ENCODE peak calls at places on chromosome 22, in seven cellular contexts. One of them, this sample, is unnamed.

GRCh38 chr22:18103527-18104269 is 6.9 kb upstream of the TUBA8 start:
- DNase-seq in heart left ventricle: no peak
- DNase-seq in GM23338: no peak
- DNase-seq in B cell: no peak
- DNase-seq in sigmoid colon: no peak
- DNase-seq in fibroblast of lung: no peak
- DNase-seq in astrocyte: no peak
- DNase-seq in this sample: no peak

GRCh38 chr22:30301995-30302809 is 12.9 kb upstream of the CASTOR1 start:
- DNase-seq in heart left ventricle: peak
- DNase-seq in GM23338: no peak
- DNase-seq in B cell: peak
- DNase-seq in sigmoid colon: peak
- DNase-seq in fibroblast of lung: peak
- DNase-seq in astrocyte: peak
- DNase-seq in this sample: no peak

GRCh38 chr22:39574779-39575551 is 4.4 kb downstream of the CACNA1I start:
- DNase-seq in heart left ventricle: no peak
- DNase-seq in GM23338: no peak
- DNase-seq in B cell: no peak
- DNase-seq in sigmoid colon: no peak
- DNase-seq in fibroblast of lung: peak
- DNase-seq in astrocyte: peak
- DNase-seq in this sample: no peak

GRCh38 chr22:29702931-29703594 is 16.7 kb upstream of the CABP7 start:
- DNase-seq in heart left ventricle: peak
- DNase-seq in GM23338: peak
- DNase-seq in B cell: no peak
- DNase-seq in sigmoid colon: no peak
- DNase-seq in fibroblast of lung: no peak
- DNase-seq in astrocyte: no peak
- DNase-seq in this sample: no peak

GRCh38 chr22:46619830-46620501 is at the start of gene GRAMD4:
- DNase-seq in heart left ventricle: peak
- DNase-seq in GM23338: no peak
- DNase-seq in B cell: no peak
- DNase-seq in sigmoid colon: peak
- DNase-seq in fibroblast of lung: no peak
- DNase-seq in astrocyte: peak
- DNase-seq in this sample: no peak

GRCh38 chr22:19822301-19823117 is 32.2 kb downstream of the GNB1L start:
- DNase-seq in heart left ventricle: no peak
- DNase-seq in GM23338: no peak
- DNase-seq in B cell: no peak
- DNase-seq in sigmoid colon: peak
- DNase-seq in fibroblast of lung: no peak
- DNase-seq in astrocyte: no peak
- DNase-seq in this sample: no peak

GRCh38 chr22:41713004-41713403 is 13.7 kb downstream of the MEI1 start:
- DNase-seq in heart left ventricle: no peak
- DNase-seq in GM23338: no peak
- DNase-seq in B cell: no peak
- DNase-seq in sigmoid colon: no peak
- DNase-seq in fibroblast of lung: no peak
- DNase-seq in astrocyte: no peak
- DNase-seq in this sample: no peak

GRCh38 chr22:19287076-19287724 is 4.3 kb downstream of the CLTCL1 start:
- DNase-seq in heart left ventricle: no peak
- DNase-seq in GM23338: peak
- DNase-seq in B cell: no peak
- DNase-seq in sigmoid colon: no peak
- DNase-seq in fibroblast of lung: peak
- DNase-seq in astrocyte: peak
- DNase-seq in this sample: no peak

GRCh38 chr22:40429481-40429880 is 59.1 kb downstream of the SGSM3 start:
- DNase-seq in heart left ventricle: no peak
- DNase-seq in GM23338: no peak
- DNase-seq in B cell: no peak
- DNase-seq in sigmoid colon: no peak
- DNase-seq in fibroblast of lung: no peak
- DNase-seq in astrocyte: no peak
- DNase-seq in this sample: no peak

GRCh38 chr22:50621948-50622722 is 5.8 kb downstream of the ARSA start:
- DNase-seq in heart left ventricle: no peak
- DNase-seq in GM23338: no peak
- DNase-seq in B cell: peak
- DNase-seq in sigmoid colon: no peak
- DNase-seq in fibroblast of lung: no peak
- DNase-seq in astrocyte: no peak
- DNase-seq in this sample: peak
- TF ChIP-seq CTCF in heart left ventricle: no peak
- TF ChIP-seq CTCF in GM23338: peak
- TF ChIP-seq CTCF in B cell: peak
- TF ChIP-seq CTCF in sigmoid colon: no peak
- TF ChIP-seq CTCF in fibroblast of lung: peak
- TF ChIP-seq CTCF in astrocyte: no peak
- TF ChIP-seq CTCF in this sample: peak

DNA sequence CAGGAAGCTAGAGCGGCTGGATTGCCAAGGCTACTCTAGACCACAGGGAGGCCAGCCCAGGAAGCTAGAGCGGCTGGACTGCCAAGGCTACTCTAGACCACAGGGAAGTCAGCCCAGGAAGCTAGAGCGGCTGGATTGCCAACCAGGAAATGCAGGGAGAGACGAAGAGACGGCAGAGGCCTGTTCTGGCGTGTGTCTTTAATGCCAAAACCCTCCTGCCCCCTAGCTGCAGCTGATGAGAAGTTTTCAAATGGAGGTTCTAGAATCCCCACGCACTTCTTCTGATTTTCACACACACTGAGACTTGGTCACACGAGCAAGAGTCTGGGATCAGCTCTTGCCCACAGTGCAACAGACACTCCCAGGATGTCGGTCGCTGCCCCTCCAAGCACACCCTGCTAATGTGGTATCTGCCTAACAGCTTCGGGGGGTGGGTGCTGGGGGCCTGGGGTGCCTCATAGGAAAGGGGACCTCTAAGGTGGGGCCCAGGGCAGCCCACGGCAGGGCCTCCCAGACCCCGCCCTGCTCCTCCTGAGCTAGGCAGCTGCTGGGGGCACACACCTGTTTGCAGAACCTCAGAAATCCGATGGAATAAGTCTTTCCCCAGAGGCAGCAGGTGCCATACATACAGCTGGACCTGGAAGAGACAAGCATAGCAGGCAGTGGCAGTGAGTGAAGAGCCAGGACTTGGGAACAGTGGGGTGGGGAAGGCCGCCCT is 28.5 kb downstream of the MAFF start:
- DNase-seq in heart left ventricle: no peak
- DNase-seq in GM23338: peak
- DNase-seq in B cell: peak
- DNase-seq in sigmoid colon: no peak
- DNase-seq in fibroblast of lung: peak
- DNase-seq in astrocyte: no peak
- DNase-seq in this sample: peak
- TF ChIP-seq CTCF in heart left ventricle: peak
- TF ChIP-seq CTCF in GM23338: peak
- TF ChIP-seq CTCF in B cell: peak
- TF ChIP-seq CTCF in sigmoid colon: no peak
- TF ChIP-seq CTCF in fibroblast of lung: peak
- TF ChIP-seq CTCF in astrocyte: no peak
- TF ChIP-seq CTCF in this sample: peak

GRCh38 chr22:24440270-24440717 is 12.9 kb downstream of the ADORA2A start:
- DNase-seq in heart left ventricle: no peak
- DNase-seq in GM23338: no peak
- DNase-seq in B cell: no peak
- DNase-seq in sigmoid colon: no peak
- DNase-seq in fibroblast of lung: no peak
- DNase-seq in astrocyte: no peak
- DNase-seq in this sample: no peak

GRCh38 chr22:24437091-24437490 is 9.7 kb downstream of the ADORA2A start:
- DNase-seq in heart left ventricle: no peak
- DNase-seq in GM23338: no peak
- DNase-seq in B cell: no peak
- DNase-seq in sigmoid colon: no peak
- DNase-seq in fibroblast of lung: no peak
- DNase-seq in astrocyte: no peak
- DNase-seq in this sample: no peak

GRCh38 chr22:24436553-24436952 is 9.2 kb downstream of the ADORA2A start:
- DNase-seq in heart left ventricle: peak
- DNase-seq in GM23338: no peak
- DNase-seq in B cell: no peak
- DNase-seq in sigmoid colon: no peak
- DNase-seq in fibroblast of lung: no peak
- DNase-seq in astrocyte: no peak
- DNase-seq in this sample: no peak

GRCh38 chr22:24435861-24436351 is 8.5 kb downstream of the ADORA2A start:
- DNase-seq in heart left ventricle: peak
- DNase-seq in GM23338: no peak
- DNase-seq in B cell: no peak
- DNase-seq in sigmoid colon: peak
- DNase-seq in fibroblast of lung: no peak
- DNase-seq in astrocyte: no peak
- DNase-seq in this sample: no peak

GRCh38 chr22:24437820-24438328 is 10.5 kb downstream of the ADORA2A start:
- DNase-seq in heart left ventricle: no peak
- DNase-seq in GM23338: no peak
- DNase-seq in B cell: peak
- DNase-seq in sigmoid colon: no peak
- DNase-seq in fibroblast of lung: no peak
- DNase-seq in astrocyte: no peak
- DNase-seq in this sample: peak
- TF ChIP-seq CTCF in heart left ventricle: no peak
- TF ChIP-seq CTCF in GM23338: peak
- TF ChIP-seq CTCF in B cell: peak
- TF ChIP-seq CTCF in sigmoid colon: no peak
- TF ChIP-seq CTCF in fibroblast of lung: no peak
- TF ChIP-seq CTCF in astrocyte: peak
- TF ChIP-seq CTCF in this sample: peak

GRCh38 chr22:23759566-23759965 is 3.2 kb upstream of the C22orf15 start:
- DNase-seq in heart left ventricle: no peak
- DNase-seq in GM23338: no peak
- DNase-seq in B cell: no peak
- DNase-seq in sigmoid colon: no peak
- DNase-seq in fibroblast of lung: no peak
- DNase-seq in astrocyte: no peak
- DNase-seq in this sample: no peak

GRCh38 chr22:23763579-23764331 is 965 bp downstream of the C22orf15 start:
- DNase-seq in heart left ventricle: peak
- DNase-seq in GM23338: peak
- DNase-seq in B cell: peak
- DNase-seq in sigmoid colon: no peak
- DNase-seq in fibroblast of lung: no peak
- DNase-seq in astrocyte: no peak
- DNase-seq in this sample: no peak

GRCh38 chr22:23764931-23765881 is 2.4 kb downstream of the C22orf15 start:
- DNase-seq in heart left ventricle: no peak
- DNase-seq in GM23338: no peak
- DNase-seq in B cell: no peak
- DNase-seq in sigmoid colon: no peak
- DNase-seq in fibroblast of lung: no peak
- DNase-seq in astrocyte: no peak
- DNase-seq in this sample: no peak

GRCh38 chr22:23760056-23760455 is 2.7 kb upstream of the C22orf15 start:
- DNase-seq in heart left ventricle: no peak
- DNase-seq in GM23338: no peak
- DNase-seq in B cell: no peak
- DNase-seq in sigmoid colon: no peak
- DNase-seq in fibroblast of lung: no peak
- DNase-seq in astrocyte: no peak
- DNase-seq in this sample: no peak

DNA sequence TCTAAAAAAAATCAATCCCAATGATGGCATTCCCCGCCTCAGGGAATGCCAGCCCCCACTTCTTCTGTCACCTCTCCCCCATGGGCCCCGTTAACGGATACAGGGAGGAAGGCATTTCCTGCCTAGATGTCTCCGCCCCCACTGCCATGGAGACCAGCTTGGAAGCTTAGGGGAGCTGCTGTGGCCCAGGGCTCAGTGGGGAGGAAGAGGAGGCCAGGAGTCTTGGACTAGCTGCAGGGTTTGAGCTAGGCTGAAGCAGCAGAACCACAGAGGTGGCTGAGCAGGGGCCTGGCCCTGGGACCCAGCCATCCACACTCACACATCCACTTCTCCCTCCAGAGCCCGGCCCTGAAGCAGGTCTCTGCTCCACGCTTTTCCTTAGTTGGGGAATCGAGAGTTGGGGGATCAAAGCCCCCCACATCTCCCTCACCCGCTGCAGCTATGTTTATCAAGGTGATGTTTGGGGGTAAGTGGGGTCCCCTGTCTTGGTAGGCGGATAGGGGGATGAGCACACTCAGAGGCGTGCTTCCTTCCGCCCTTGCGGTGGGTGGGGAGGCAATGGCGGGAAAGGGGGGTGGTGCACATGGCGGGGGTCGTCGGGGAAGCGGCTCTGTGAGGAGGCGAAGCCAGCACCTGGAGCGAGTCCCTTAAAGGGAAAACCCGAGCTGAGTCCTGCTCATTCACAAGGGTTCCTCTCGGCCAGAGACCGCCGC is at the start of gene C22orf15:
- DNase-seq in heart left ventricle: no peak
- DNase-seq in GM23338: peak
- DNase-seq in B cell: peak
- DNase-seq in sigmoid colon: no peak
- DNase-seq in fibroblast of lung: no peak
- DNase-seq in astrocyte: no peak
- DNase-seq in this sample: no peak
- TF ChIP-seq CTCF in heart left ventricle: no peak
- TF ChIP-seq CTCF in GM23338: no peak
- TF ChIP-seq CTCF in B cell: no peak
- TF ChIP-seq CTCF in sigmoid colon: no peak
- TF ChIP-seq CTCF in fibroblast of lung: no peak
- TF ChIP-seq CTCF in astrocyte: no peak
- TF ChIP-seq CTCF in this sample: no peak

GRCh38 chr22:23213031-23213555 is 32.8 kb downstream of the BCR start:
- DNase-seq in heart left ventricle: no peak
- DNase-seq in GM23338: no peak
- DNase-seq in B cell: no peak
- DNase-seq in sigmoid colon: no peak
- DNase-seq in fibroblast of lung: no peak
- DNase-seq in astrocyte: no peak
- DNase-seq in this sample: no peak

GRCh38 chr22:23211622-23212021 is 31.3 kb downstream of the BCR start:
- DNase-seq in heart left ventricle: no peak
- DNase-seq in GM23338: no peak
- DNase-seq in B cell: no peak
- DNase-seq in sigmoid colon: no peak
- DNase-seq in fibroblast of lung: no peak
- DNase-seq in astrocyte: no peak
- DNase-seq in this sample: no peak

GRCh38 chr22:23210428-23211170 is 30.3 kb downstream of the BCR start:
- DNase-seq in heart left ventricle: no peak
- DNase-seq in GM23338: no peak
- DNase-seq in B cell: no peak
- DNase-seq in sigmoid colon: no peak
- DNase-seq in fibroblast of lung: no peak
- DNase-seq in astrocyte: no peak
- DNase-seq in this sample: no peak

GRCh38 chr22:23213581-23214341 is 33.5 kb downstream of the BCR start:
- DNase-seq in heart left ventricle: no peak
- DNase-seq in GM23338: no peak
- DNase-seq in B cell: no peak
- DNase-seq in sigmoid colon: no peak
- DNase-seq in fibroblast of lung: no peak
- DNase-seq in astrocyte: no peak
- DNase-seq in this sample: no peak

GRCh38 chr22:23212061-23213030 is 32.0 kb downstream of the BCR start:
- DNase-seq in heart left ventricle: no peak
- DNase-seq in GM23338: no peak
- DNase-seq in B cell: no peak
- DNase-seq in sigmoid colon: no peak
- DNase-seq in fibroblast of lung: no peak
- DNase-seq in astrocyte: no peak
- DNase-seq in this sample: no peak
- TF ChIP-seq CTCF in heart left ventricle: no peak
- TF ChIP-seq CTCF in GM23338: no peak
- TF ChIP-seq CTCF in B cell: no peak
- TF ChIP-seq CTCF in sigmoid colon: no peak
- TF ChIP-seq CTCF in fibroblast of lung: no peak
- TF ChIP-seq CTCF in astrocyte: no peak
- TF ChIP-seq CTCF in this sample: no peak

This sample was measured in GM20000.